ENCODE peak calls at places on chromosomes 4 and X, in eight cellular contexts. X, S, K, M, V, I, D and N are unnamed samples.

GRCh38 chr4:128630881-128631280 is 178.6 kb upstream of the JADE1 start:
- DNase-seq in I (no peak), M (peak; percentile 35), S (no peak), X (no peak), K (no peak), V (no peak), D (no peak), N (no peak)

GRCh38 chr4:4875147-4875546 is 15.7 kb downstream of the MSX1 start:
- DNase-seq in V (no peak), I (no peak), M (no peak), S (no peak), K (no peak), X (no peak), D (peak; percentile 31), N (no peak)

GRCh38 chr4:80186666-80187065 is 10.6 kb upstream of the PRDM8 start:
- DNase-seq in V (no peak), M (no peak), S (no peak), K (no peak), X (no peak), I (no peak), D (no peak), N (no peak)

GRCh38 chr4:16642897-16643296 is 255.5 kb downstream of the LDB2 start:
- DNase-seq in V (no peak), X (no peak), S (no peak), M (no peak), K (peak; percentile 23), I (no peak), D (no peak), N (no peak)

GRCh38 chr4:41098649-41099048 is 115.7 kb downstream of the APBB2 start:
- DNase-seq in K (no peak), M (no peak), V (no peak), I (no peak), S (no peak), D (no peak), X (no peak), N (no peak)

GRCh38 chr4:74033721-74034120 is 4.8 kb downstream of the CXCL3 start:
- DNase-seq in K (peak; percentile 88), S (no peak), X (no peak), I (no peak), V (no peak), M (peak; percentile 60), D (no peak), N (no peak)

GRCh38 chr4:41814565-41814964 is 66.0 kb upstream of the PHOX2B start:
- DNase-seq in X (no peak), I (no peak), S (peak; percentile 70), V (peak; percentile 29), M (peak; percentile 21), K (peak; percentile 4), D (peak; percentile 19), N (no peak)

GRCh38 chrX:24378706-24379105 is 18.3 kb downstream of the SUPT20HL1 start:
- DNase-seq in V (no peak), D (no peak), M (no peak), X (no peak), K (no peak), I (no peak), S (no peak), N (no peak)

GRCh38 chr4:11337287-11337686 is 91.4 kb downstream of the HS3ST1 start:
- DNase-seq in K (no peak), D (no peak), X (no peak), S (no peak), I (no peak), V (no peak), M (no peak), N (no peak)

GRCh38 chrX:133918326-133918725 is 67.1 kb downstream of the GPC3 start:
- DNase-seq in D (no peak), K (no peak), S (no peak), X (no peak), M (no peak), I (no peak), V (no peak), N (no peak)

GRCh38 chr4:89254847-89255246 is 52.8 kb downstream of the GPRIN3 start:
- DNase-seq in S (peak; percentile 51), V (peak; percentile 21), M (peak; percentile 7), X (no peak), I (peak; percentile 64), K (peak; percentile 52), D (peak; percentile 63), N (no peak)

GRCh38 chr4:73479323-73479722 is 2.2 kb upstream of the AFM start:
- DNase-seq in M (no peak), X (no peak), D (no peak), I (no peak), K (no peak), S (no peak), V (no peak), N (no peak)

GRCh38 chr4:163245044-163245443 is 78.4 kb upstream of the NAF1 start:
- DNase-seq in I (no peak), D (no peak), K (no peak), S (peak; percentile 82), V (no peak), M (no peak), X (no peak), N (no peak)

GRCh38 chrX:123976671-123977316 is 15.3 kb downstream of the STAG2 start:
- DNase-seq in V (no peak), X (no peak), S (peak; percentile 23), I (no peak), D (no peak), K (peak; percentile 61), M (peak; percentile 47), N (no peak)

GRCh38 chr4:144363890-144364289 is 223.4 kb upstream of the GYPA start:
- DNase-seq in M (no peak), V (no peak), S (no peak), X (no peak), K (no peak), I (no peak), D (no peak), N (no peak)

GRCh38 chr4:25925486-25926201 is 11.6 kb downstream of the SMIM20 start:
- DNase-seq in I (no peak), M (peak; percentile 45), K (peak; percentile 64), D (peak; percentile 74), X (no peak), V (peak; percentile 40), S (peak; percentile 67), N (no peak)

GRCh38 chr4:124953059-124953850 is 240.7 kb upstream of the ANKRD50 start:
- DNase-seq in V (no peak), D (no peak), S (no peak), I (no peak), M (peak; percentile 95), X (no peak), K (peak; percentile 91), N (no peak)

GRCh38 chr4:152903658-152904057 is 32.5 kb upstream of the FHDC1 start:
- DNase-seq in M (no peak), D (no peak), S (no peak), V (no peak), X (no peak), I (no peak), K (no peak), N (no peak)

GRCh38 chrX:48945517-48946348 is 11.7 kb downstream of the OTUD5 start:
- DNase-seq in X (no peak), M (peak; percentile 51), K (peak; percentile 51), D (peak; percentile 81), I (peak; percentile 68), V (peak; percentile 57), S (peak; percentile 56), N (no peak)

GRCh38 chrX:39519213-39519544 is 578.6 kb downstream of the BCOR start:
- DNase-seq in I (no peak), S (no peak), M (no peak), D (no peak), V (peak; percentile 27), K (peak; percentile 19), X (no peak), N (no peak)

DNA sequence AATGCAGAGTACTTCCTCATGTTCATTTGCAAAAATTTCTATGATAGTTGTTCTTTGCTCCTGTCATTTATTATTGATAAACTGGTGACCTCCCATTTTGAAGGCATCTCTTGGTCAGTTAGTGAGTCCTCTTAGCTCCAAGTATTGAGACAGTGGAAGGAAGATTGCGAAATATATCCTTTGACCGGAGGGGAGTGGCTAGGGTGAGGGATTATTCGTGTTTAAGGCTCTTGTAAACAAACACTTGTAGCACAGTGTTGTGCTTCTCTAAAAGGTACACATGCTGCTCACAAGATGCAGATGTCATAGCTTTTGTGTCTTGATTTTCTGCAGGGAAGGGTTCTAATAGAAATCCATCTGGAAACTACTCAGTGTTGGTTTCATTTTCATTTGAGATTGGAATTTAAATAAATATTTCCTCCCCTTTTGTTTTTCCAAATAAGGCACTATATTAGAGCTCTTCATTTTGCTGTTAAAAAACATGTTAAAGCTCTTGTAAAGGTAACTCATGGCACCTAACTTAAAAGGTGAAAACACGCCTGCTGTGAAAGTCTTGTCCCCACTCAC is 21.8 kb downstream of the TXLNG start:
- DNase-seq in S (peak; percentile 26), M (peak; percentile 68), K (peak; percentile 76), X (no peak), I (no peak), V (no peak), D (peak; percentile 56), N (no peak)
- H3K4me3 ChIP-seq in S (no peak overlapping the region), M (peak overlapping the region; percentile 66), K (peak overlapping the region; percentile 13), X (peak overlapping the region; percentile 29), I (no peak overlapping the region), V (no peak overlapping the region), D (no peak overlapping the region), N (peak overlapping the region; percentile 67)

GRCh38 chr4:12583286-12583685 is 900.9 kb downstream of the RAB28 start:
- DNase-seq in D (no peak), X (no peak), K (peak; percentile 69), I (no peak), M (no peak), V (no peak), S (no peak), N (no peak)
- H3K4me3 ChIP-seq in D (no peak overlapping the region), X (no peak overlapping the region), K (no peak overlapping the region), I (no peak overlapping the region), M (no peak overlapping the region), V (no peak overlapping the region), S (no peak overlapping the region), N (no peak overlapping the region)

GRCh38 chr4:102503301-102503746 is 2.2 kb downstream of the NFKB1 start:
- DNase-seq in D (no peak), I (no peak), X (no peak), S (no peak), K (no peak), V (no peak), M (no peak), N (no peak)
- H3K4me3 ChIP-seq in D (no peak overlapping the region), I (peak overlapping the region; percentile 85), X (peak overlapping the region; percentile 91), S (no peak overlapping the region), K (no peak overlapping the region), V (no peak overlapping the region), M (no peak overlapping the region), N (peak overlapping the region; percentile 99)

GRCh38 chr4:87144346-87144745 is 76.1 kb downstream of the KLHL8 start:
- DNase-seq in V (no peak), I (no peak), K (no peak), M (no peak), X (no peak), S (no peak), D (no peak), N (no peak)

DNA sequence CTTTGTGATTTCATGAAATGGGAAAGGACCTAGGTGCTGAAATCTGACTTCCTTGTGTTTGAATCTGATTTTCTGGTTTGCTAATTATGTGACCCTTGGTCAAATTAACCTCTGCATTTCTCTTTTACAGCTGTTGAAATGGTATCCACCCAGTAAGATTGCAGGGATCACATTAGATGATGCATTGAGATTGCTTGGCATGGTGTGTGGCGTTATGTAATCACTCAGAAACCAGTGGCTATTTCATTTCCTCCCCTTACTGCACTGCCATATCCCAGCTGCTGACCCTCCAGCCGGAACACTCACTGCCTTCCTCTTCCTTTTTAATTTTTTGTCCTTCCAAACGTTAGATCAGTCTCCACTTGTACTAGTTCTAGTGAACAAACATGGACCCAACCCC is 79.0 kb downstream of the KLHL8 start:
- DNase-seq in S (no peak), M (no peak), I (no peak), K (no peak), V (peak; percentile 14), X (no peak), D (no peak), N (no peak)
- H3K4me3 ChIP-seq in S (no peak overlapping the region), M (no peak overlapping the region), I (no peak overlapping the region), K (no peak overlapping the region), V (no peak overlapping the region), X (no peak overlapping the region), D (no peak overlapping the region), N (no peak overlapping the region)